ENCODE peak calls at places on chromosomes 5 and 9, in five cellular contexts. One of them, this sample, is unnamed.

GRCh38 chr5:158995694-158996173 is 104.0 kb downstream of the EBF1 start:
- DNase-seq in psoas muscle: no peak
- DNase-seq in uterus: peak; percentile 52
- DNase-seq in lower lobe of right lung: no peak
- DNase-seq in epithelial cell of esophagus: no peak
- DNase-seq in this sample: no peak

GRCh38 chr5:153571157-153571556 is 80.7 kb downstream of the GRIA1 start:
- DNase-seq in psoas muscle: no peak
- DNase-seq in uterus: no peak
- DNase-seq in lower lobe of right lung: no peak
- DNase-seq in epithelial cell of esophagus: no peak
- DNase-seq in this sample: no peak

GRCh38 chr5:154962494-154962893 is 21.6 kb downstream of the MRPL22 start:
- DNase-seq in psoas muscle: no peak
- DNase-seq in uterus: no peak
- DNase-seq in lower lobe of right lung: no peak
- DNase-seq in epithelial cell of esophagus: peak; percentile 85
- DNase-seq in this sample: no peak

GRCh38 chr5:95063492-95063891 is 221.4 kb downstream of the MCTP1 start:
- DNase-seq in psoas muscle: no peak
- DNase-seq in uterus: no peak
- DNase-seq in lower lobe of right lung: no peak
- DNase-seq in epithelial cell of esophagus: no peak
- DNase-seq in this sample: no peak

GRCh38 chr9:84466580-84467285 is 126.2 kb upstream of the SLC28A3 start:
- DNase-seq in psoas muscle: no peak
- DNase-seq in uterus: no peak
- DNase-seq in lower lobe of right lung: no peak
- DNase-seq in epithelial cell of esophagus: no peak
- DNase-seq in this sample: no peak

GRCh38 chr9:100472725-100473261 is at the start of gene TMEFF1:
- DNase-seq in psoas muscle: peak; percentile 67
- DNase-seq in uterus: no peak
- DNase-seq in lower lobe of right lung: no peak
- DNase-seq in epithelial cell of esophagus: peak; percentile 21
- DNase-seq in this sample: peak; percentile 93

GRCh38 chr9:133727277-133727875 is 10.8 kb downstream of the SARDH start:
- DNase-seq in psoas muscle: peak; percentile 41
- DNase-seq in uterus: peak; percentile 3
- DNase-seq in lower lobe of right lung: no peak
- DNase-seq in epithelial cell of esophagus: no peak
- DNase-seq in this sample: peak; percentile 64

GRCh38 chr5:175690025-175690424 is 32.2 kb downstream of the HRH2 start:
- DNase-seq in psoas muscle: peak; percentile 15
- DNase-seq in uterus: no peak
- DNase-seq in lower lobe of right lung: no peak
- DNase-seq in epithelial cell of esophagus: no peak
- DNase-seq in this sample: no peak

GRCh38 chr5:175146733-175147132 is 297.2 kb downstream of the DRD1 start:
- DNase-seq in psoas muscle: no peak
- DNase-seq in uterus: no peak
- DNase-seq in lower lobe of right lung: no peak
- DNase-seq in epithelial cell of esophagus: no peak
- DNase-seq in this sample: no peak

GRCh38 chr9:127629468-127630081 is 17.5 kb downstream of the STXBP1 start:
- DNase-seq in psoas muscle: no peak
- DNase-seq in uterus: no peak
- DNase-seq in lower lobe of right lung: no peak
- DNase-seq in epithelial cell of esophagus: peak; percentile 43
- DNase-seq in this sample: no peak

GRCh38 chr5:126849101-126849678 is 72.3 kb downstream of the LMNB1 start:
- DNase-seq in psoas muscle: no peak
- DNase-seq in uterus: peak; percentile 56
- DNase-seq in lower lobe of right lung: no peak
- DNase-seq in epithelial cell of esophagus: no peak
- DNase-seq in this sample: no peak

GRCh38 chr5:122183098-122183794 is 53.9 kb downstream of the ZNF474 start:
- DNase-seq in psoas muscle: peak; percentile 73
- DNase-seq in uterus: peak; percentile 61
- DNase-seq in lower lobe of right lung: peak; percentile 77
- DNase-seq in epithelial cell of esophagus: peak; percentile 94
- DNase-seq in this sample: no peak

GRCh38 chr5:179974946-179975712 is 67.4 kb upstream of the TBC1D9B start:
- DNase-seq in psoas muscle: no peak
- DNase-seq in uterus: no peak
- DNase-seq in lower lobe of right lung: peak; percentile 55
- DNase-seq in epithelial cell of esophagus: peak; percentile 28
- DNase-seq in this sample: peak; percentile 64

GRCh38 chr5:176540956-176541337 is 3.7 kb upstream of the RNF44 start:
- DNase-seq in psoas muscle: no peak
- DNase-seq in uterus: no peak
- DNase-seq in lower lobe of right lung: no peak
- DNase-seq in epithelial cell of esophagus: no peak
- DNase-seq in this sample: no peak

GRCh38 chr5:133825631-133826289 is 142.7 kb downstream of the C5orf15 start:
- DNase-seq in psoas muscle: peak; percentile 71
- DNase-seq in uterus: no peak
- DNase-seq in lower lobe of right lung: no peak
- DNase-seq in epithelial cell of esophagus: no peak
- DNase-seq in this sample: no peak

GRCh38 chr9:83199240-83199639 is 136.3 kb upstream of the RASEF start:
- DNase-seq in psoas muscle: no peak
- DNase-seq in uterus: no peak
- DNase-seq in lower lobe of right lung: no peak
- DNase-seq in epithelial cell of esophagus: peak; percentile 75
- DNase-seq in this sample: peak; percentile 60

GRCh38 chr9:131823701-131824146 is 83.8 kb upstream of the RAPGEF1 start:
- DNase-seq in psoas muscle: no peak
- DNase-seq in uterus: no peak
- DNase-seq in lower lobe of right lung: no peak
- DNase-seq in epithelial cell of esophagus: no peak
- DNase-seq in this sample: no peak

GRCh38 chr9:69097053-69097452 is 61.5 kb downstream of the FXN start:
- DNase-seq in psoas muscle: no peak
- DNase-seq in uterus: no peak
- DNase-seq in lower lobe of right lung: no peak
- DNase-seq in epithelial cell of esophagus: peak; percentile 93
- DNase-seq in this sample: no peak

GRCh38 chr9:113564804-113565237 is 101.3 kb downstream of the RGS3 start:
- DNase-seq in psoas muscle: peak; percentile 72
- DNase-seq in uterus: peak; percentile 51
- DNase-seq in lower lobe of right lung: peak; percentile 74
- DNase-seq in epithelial cell of esophagus: peak; percentile 73
- DNase-seq in this sample: peak; percentile 33

GRCh38 chr5:163506726-163507125 is 1.3 kb downstream of the MAT2B start:
- DNase-seq in psoas muscle: no peak
- DNase-seq in uterus: no peak
- DNase-seq in lower lobe of right lung: no peak
- DNase-seq in epithelial cell of esophagus: peak; percentile 64
- DNase-seq in this sample: no peak

GRCh38 chr9:136714096-136714875 is 1.9 kb downstream of the DIPK1B start:
- DNase-seq in psoas muscle: peak; percentile 68
- DNase-seq in uterus: no peak
- DNase-seq in lower lobe of right lung: no peak
- DNase-seq in epithelial cell of esophagus: no peak
- DNase-seq in this sample: no peak

GRCh38 chr5:131096774-131097695 is 68.0 kb downstream of the HINT1 start:
- DNase-seq in psoas muscle: no peak
- DNase-seq in uterus: no peak
- DNase-seq in lower lobe of right lung: no peak
- DNase-seq in epithelial cell of esophagus: peak; percentile 52
- DNase-seq in this sample: no peak

GRCh38 chr5:32771037-32771436 is 59.9 kb downstream of the NPR3 start:
- DNase-seq in psoas muscle: peak; percentile 52
- DNase-seq in uterus: no peak
- DNase-seq in lower lobe of right lung: no peak
- DNase-seq in epithelial cell of esophagus: no peak
- DNase-seq in this sample: no peak

GRCh38 chr9:70602364-70603019 is 188.0 kb upstream of the KLF9 start:
- DNase-seq in psoas muscle: peak; percentile 59
- DNase-seq in uterus: peak; percentile 64
- DNase-seq in lower lobe of right lung: no peak
- DNase-seq in epithelial cell of esophagus: peak; percentile 82
- DNase-seq in this sample: peak; percentile 56

GRCh38 chr5:109688647-109688998 is 1.1 kb upstream of the MAN2A1 start:
- DNase-seq in psoas muscle: no peak
- DNase-seq in uterus: no peak
- DNase-seq in lower lobe of right lung: no peak
- DNase-seq in epithelial cell of esophagus: peak; percentile 42
- DNase-seq in this sample: no peak

GRCh38 chr5:122985954-122986721 is 50.4 kb downstream of the PPIC start:
- DNase-seq in psoas muscle: no peak
- DNase-seq in uterus: no peak
- DNase-seq in lower lobe of right lung: no peak
- DNase-seq in epithelial cell of esophagus: no peak
- DNase-seq in this sample: no peak

GRCh38 chr5:10736354-10736753 is 24.7 kb downstream of the DAP start:
- DNase-seq in psoas muscle: no peak
- DNase-seq in uterus: no peak
- DNase-seq in lower lobe of right lung: no peak
- DNase-seq in epithelial cell of esophagus: no peak
- DNase-seq in this sample: no peak

GRCh38 chr5:37552770-37553719 is 173.9 kb downstream of the WDR70 start:
- DNase-seq in psoas muscle: no peak
- DNase-seq in uterus: no peak
- DNase-seq in lower lobe of right lung: no peak
- DNase-seq in epithelial cell of esophagus: no peak
- DNase-seq in this sample: no peak

GRCh38 chr5:143509758-143510221 is 106.3 kb upstream of the NR3C1 start:
- DNase-seq in psoas muscle: no peak
- DNase-seq in uterus: no peak
- DNase-seq in lower lobe of right lung: no peak
- DNase-seq in epithelial cell of esophagus: peak; percentile 20
- DNase-seq in this sample: no peak

GRCh38 chr5:24232929-24233328 is 411.8 kb downstream of the CDH10 start:
- DNase-seq in psoas muscle: no peak
- DNase-seq in uterus: no peak
- DNase-seq in lower lobe of right lung: no peak
- DNase-seq in epithelial cell of esophagus: no peak
- DNase-seq in this sample: no peak

DNA sequence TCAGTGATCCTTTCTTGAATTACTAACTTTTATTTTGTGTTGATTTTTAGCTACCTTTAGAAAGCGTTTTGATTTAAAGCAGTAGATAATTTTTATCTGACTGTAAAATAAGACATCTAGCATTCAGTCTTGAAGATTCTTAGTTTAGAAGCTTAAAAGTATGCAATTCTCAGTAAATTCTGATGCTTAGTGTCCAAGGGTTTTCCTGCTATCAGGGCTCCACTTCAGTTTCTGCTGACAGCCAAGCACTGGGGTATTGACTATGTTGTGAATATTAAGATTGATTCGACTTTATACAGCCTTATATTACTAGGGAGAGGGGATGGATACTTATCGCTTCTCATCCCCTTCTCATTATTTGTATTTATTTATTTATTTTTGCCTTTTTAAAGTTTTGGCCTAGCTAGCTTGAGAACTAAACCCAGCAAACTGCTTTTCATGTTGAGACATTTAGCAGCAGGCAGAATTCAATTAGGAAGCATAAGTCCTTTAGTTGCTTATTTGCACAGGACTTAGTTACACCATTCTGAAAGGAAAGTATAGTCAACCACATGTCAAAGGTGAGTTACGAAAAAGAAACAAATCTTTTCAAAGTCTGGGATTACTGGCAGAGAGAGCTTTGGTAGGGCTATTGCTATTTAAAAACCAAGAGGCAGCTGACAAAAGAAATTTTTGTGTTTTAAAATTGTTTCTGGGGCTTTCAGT is 2.9 kb downstream of the PBX3 start:
- DNase-seq in psoas muscle: no peak
- DNase-seq in uterus: no peak
- DNase-seq in lower lobe of right lung: no peak
- DNase-seq in epithelial cell of esophagus: peak; percentile 18
- DNase-seq in this sample: no peak
- H3K4me3 ChIP-seq in psoas muscle: no peak overlapping the region
- H3K4me3 ChIP-seq in uterus: no peak overlapping the region
- H3K4me3 ChIP-seq in lower lobe of right lung: peak overlapping the region; percentile 90
- H3K4me3 ChIP-seq in epithelial cell of esophagus: peak overlapping the region; percentile 15
- H3K4me3 ChIP-seq in this sample: peak overlapping the region; percentile 73

GRCh38 chr9:6415266-6415665 is 2.3 kb downstream of the UHRF2 start:
- DNase-seq in psoas muscle: no peak
- DNase-seq in uterus: no peak
- DNase-seq in lower lobe of right lung: no peak
- DNase-seq in epithelial cell of esophagus: no peak
- DNase-seq in this sample: no peak
- H3K4me3 ChIP-seq in psoas muscle: peak overlapping the region; percentile 99
- H3K4me3 ChIP-seq in uterus: no peak overlapping the region
- H3K4me3 ChIP-seq in lower lobe of right lung: peak overlapping the region; percentile 97
- H3K4me3 ChIP-seq in epithelial cell of esophagus: peak overlapping the region; percentile 87
- H3K4me3 ChIP-seq in this sample: no peak overlapping the region

GRCh38 chr5:59661939-59662615 is 231.4 kb downstream of the PDE4D start:
- DNase-seq in psoas muscle: no peak
- DNase-seq in uterus: no peak
- DNase-seq in lower lobe of right lung: no peak
- DNase-seq in epithelial cell of esophagus: no peak
- DNase-seq in this sample: peak; percentile 56
- H3K4me3 ChIP-seq in psoas muscle: peak overlapping the region; percentile 49
- H3K4me3 ChIP-seq in uterus: no peak overlapping the region
- H3K4me3 ChIP-seq in lower lobe of right lung: peak overlapping the region; percentile 11
- H3K4me3 ChIP-seq in epithelial cell of esophagus: no peak overlapping the region
- H3K4me3 ChIP-seq in this sample: no peak overlapping the region

DNA sequence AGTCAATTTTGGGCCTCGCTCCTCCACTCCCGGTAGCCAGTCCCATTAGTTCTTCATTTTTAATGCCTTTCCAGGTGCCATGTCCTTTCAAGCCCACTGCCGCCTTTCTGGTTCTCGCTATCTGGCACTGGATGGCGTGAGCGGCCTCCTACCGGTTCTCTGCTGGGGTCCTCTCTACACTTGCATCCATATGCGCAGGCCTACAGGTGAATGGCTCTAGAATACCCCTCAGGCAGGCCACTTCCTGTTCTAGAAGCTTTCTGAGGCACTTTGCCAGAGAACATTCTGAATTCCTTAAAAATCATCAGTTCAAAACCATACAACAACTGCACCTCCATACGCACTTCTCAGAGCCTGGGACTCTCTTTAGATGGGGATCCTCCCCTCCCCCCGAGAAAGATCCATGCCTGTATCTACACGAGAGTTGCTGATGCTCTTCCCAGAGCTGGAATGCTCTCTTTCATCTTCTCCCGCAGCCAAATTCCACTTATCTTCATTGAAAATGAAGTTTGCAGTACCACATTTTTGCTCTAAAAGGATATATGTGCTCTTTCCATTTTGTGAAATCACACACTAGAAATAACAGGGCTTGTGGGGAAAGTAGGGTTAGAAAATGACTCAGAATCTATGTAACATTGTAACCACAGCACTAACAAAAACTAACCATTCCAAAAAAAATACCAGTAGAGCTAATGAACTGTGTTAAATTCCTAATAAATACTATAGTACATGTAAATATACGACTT is 1.4 kb upstream of the LHFPL2 start:
- DNase-seq in psoas muscle: no peak
- DNase-seq in uterus: no peak
- DNase-seq in lower lobe of right lung: no peak
- DNase-seq in epithelial cell of esophagus: no peak
- DNase-seq in this sample: no peak
- H3K4me3 ChIP-seq in psoas muscle: no peak overlapping the region
- H3K4me3 ChIP-seq in uterus: no peak overlapping the region
- H3K4me3 ChIP-seq in lower lobe of right lung: no peak overlapping the region
- H3K4me3 ChIP-seq in epithelial cell of esophagus: no peak overlapping the region
- H3K4me3 ChIP-seq in this sample: no peak overlapping the region

GRCh38 chr9:129500166-129500862 is 120.6 kb downstream of the C9orf50 start:
- DNase-seq in psoas muscle: peak; percentile 46
- DNase-seq in uterus: peak; percentile 77
- DNase-seq in lower lobe of right lung: no peak
- DNase-seq in epithelial cell of esophagus: no peak
- DNase-seq in this sample: peak; percentile 63
- H3K4me3 ChIP-seq in psoas muscle: no peak overlapping the region
- H3K4me3 ChIP-seq in uterus: no peak overlapping the region
- H3K4me3 ChIP-seq in lower lobe of right lung: no peak overlapping the region
- H3K4me3 ChIP-seq in epithelial cell of esophagus: no peak overlapping the region
- H3K4me3 ChIP-seq in this sample: no peak overlapping the region